ENCODE peak calls at places on chromosomes 6 and 20, in nine cellular contexts. One of them, this sample, is unnamed. For H3K4me1, the result is how much of the 10 kb centered on the place peaks cover.

GRCh38 chr20:32474967-32475819 is 109.9 kb downstream of the NOL4L start:
- DNase-seq in mesendoderm: peak
- DNase-seq in upper lobe of right lung: peak
- DNase-seq in mucosa of descending colon: peak
- DNase-seq in astrocyte: peak
- DNase-seq in PC-3: peak
- DNase-seq in sigmoid colon: peak
- DNase-seq in fibroblast of lung: peak
- DNase-seq in OCI-LY7: no peak
- DNase-seq in this sample: peak

GRCh38 chr20:51169813-51170212 is 146.9 kb upstream of the KCNG1 start:
- DNase-seq in mucosa of descending colon: no peak
- DNase-seq in fibroblast of lung: no peak
- DNase-seq in sigmoid colon: no peak
- DNase-seq in OCI-LY7: no peak
- DNase-seq in PC-3: no peak
- DNase-seq in upper lobe of right lung: no peak
- DNase-seq in mesendoderm: peak
- DNase-seq in astrocyte: no peak
- DNase-seq in this sample: no peak

GRCh38 chr20:12305555-12305954 is 387.9 kb downstream of the BTBD3 start:
- DNase-seq in upper lobe of right lung: no peak
- DNase-seq in astrocyte: no peak
- DNase-seq in PC-3: no peak
- DNase-seq in OCI-LY7: no peak
- DNase-seq in sigmoid colon: no peak
- DNase-seq in mucosa of descending colon: no peak
- DNase-seq in mesendoderm: no peak
- DNase-seq in fibroblast of lung: no peak
- DNase-seq in this sample: no peak

GRCh38 chr6:11653028-11653583 is 115.6 kb downstream of the TMEM170B start:
- DNase-seq in astrocyte: peak
- DNase-seq in PC-3: peak
- DNase-seq in mucosa of descending colon: no peak
- DNase-seq in upper lobe of right lung: no peak
- DNase-seq in fibroblast of lung: peak
- DNase-seq in OCI-LY7: no peak
- DNase-seq in sigmoid colon: no peak
- DNase-seq in mesendoderm: peak
- DNase-seq in this sample: no peak

GRCh38 chr6:1617466-1618304 is 8.0 kb downstream of the FOXC1 start:
- DNase-seq in mucosa of descending colon: no peak
- DNase-seq in astrocyte: no peak
- DNase-seq in sigmoid colon: no peak
- DNase-seq in mesendoderm: no peak
- DNase-seq in OCI-LY7: no peak
- DNase-seq in fibroblast of lung: no peak
- DNase-seq in upper lobe of right lung: no peak
- DNase-seq in PC-3: no peak
- DNase-seq in this sample: peak

GRCh38 chr20:41172296-41173140 is 35.2 kb downstream of the PLCG1 start:
- DNase-seq in upper lobe of right lung: peak
- DNase-seq in OCI-LY7: no peak
- DNase-seq in fibroblast of lung: peak
- DNase-seq in PC-3: no peak
- DNase-seq in mesendoderm: no peak
- DNase-seq in sigmoid colon: peak
- DNase-seq in astrocyte: no peak
- DNase-seq in mucosa of descending colon: no peak
- DNase-seq in this sample: peak

GRCh38 chr6:165049362-165049761 is 260.0 kb downstream of the C6orf118 start:
- DNase-seq in sigmoid colon: no peak
- DNase-seq in OCI-LY7: peak
- DNase-seq in mucosa of descending colon: no peak
- DNase-seq in astrocyte: peak
- DNase-seq in PC-3: peak
- DNase-seq in mesendoderm: peak
- DNase-seq in upper lobe of right lung: no peak
- DNase-seq in fibroblast of lung: no peak
- DNase-seq in this sample: no peak

GRCh38 chr6:125088963-125089362 is 64.6 kb upstream of the TPD52L1 start:
- DNase-seq in astrocyte: no peak
- DNase-seq in OCI-LY7: no peak
- DNase-seq in mesendoderm: no peak
- DNase-seq in fibroblast of lung: no peak
- DNase-seq in sigmoid colon: no peak
- DNase-seq in PC-3: no peak
- DNase-seq in mucosa of descending colon: no peak
- DNase-seq in upper lobe of right lung: no peak
- DNase-seq in this sample: no peak

GRCh38 chr20:56359212-56360132 is 698 bp downstream of the FAM210B start:
- DNase-seq in astrocyte: peak
- DNase-seq in OCI-LY7: no peak
- DNase-seq in fibroblast of lung: peak
- DNase-seq in mucosa of descending colon: peak
- DNase-seq in sigmoid colon: peak
- DNase-seq in mesendoderm: peak
- DNase-seq in upper lobe of right lung: peak
- DNase-seq in PC-3: peak
- DNase-seq in this sample: peak

GRCh38 chr20:34163316-34163715 is 51.3 kb upstream of the EIF2S2 start:
- DNase-seq in mesendoderm: no peak
- DNase-seq in OCI-LY7: no peak
- DNase-seq in upper lobe of right lung: no peak
- DNase-seq in astrocyte: no peak
- DNase-seq in fibroblast of lung: no peak
- DNase-seq in PC-3: no peak
- DNase-seq in sigmoid colon: no peak
- DNase-seq in mucosa of descending colon: no peak
- DNase-seq in this sample: no peak

GRCh38 chr6:38673397-38674165 is 29.4 kb downstream of the GLO1 start:
- DNase-seq in sigmoid colon: no peak
- DNase-seq in PC-3: peak
- DNase-seq in mucosa of descending colon: no peak
- DNase-seq in fibroblast of lung: no peak
- DNase-seq in astrocyte: no peak
- DNase-seq in mesendoderm: peak
- DNase-seq in upper lobe of right lung: no peak
- DNase-seq in OCI-LY7: no peak
- DNase-seq in this sample: no peak

GRCh38 chr20:34300809-34301586 is 2.2 kb downstream of the AHCY start:
- DNase-seq in astrocyte: no peak
- DNase-seq in sigmoid colon: no peak
- DNase-seq in fibroblast of lung: no peak
- DNase-seq in OCI-LY7: peak
- DNase-seq in upper lobe of right lung: no peak
- DNase-seq in mucosa of descending colon: no peak
- DNase-seq in PC-3: no peak
- DNase-seq in mesendoderm: peak
- DNase-seq in this sample: no peak

GRCh38 chr6:154277578-154278128 is 79.0 kb downstream of the IPCEF1 start:
- DNase-seq in OCI-LY7: no peak
- DNase-seq in PC-3: no peak
- DNase-seq in sigmoid colon: no peak
- DNase-seq in mesendoderm: no peak
- DNase-seq in mucosa of descending colon: no peak
- DNase-seq in upper lobe of right lung: no peak
- DNase-seq in astrocyte: no peak
- DNase-seq in fibroblast of lung: no peak
- DNase-seq in this sample: no peak

GRCh38 chr20:19363439-19363838 is 151.0 kb downstream of the SLC24A3 start:
- DNase-seq in sigmoid colon: no peak
- DNase-seq in mucosa of descending colon: no peak
- DNase-seq in OCI-LY7: no peak
- DNase-seq in fibroblast of lung: no peak
- DNase-seq in mesendoderm: no peak
- DNase-seq in astrocyte: no peak
- DNase-seq in PC-3: no peak
- DNase-seq in upper lobe of right lung: no peak
- DNase-seq in this sample: no peak

GRCh38 chr6:82006027-82006738 is 241.4 kb downstream of the IBTK start:
- DNase-seq in mesendoderm: peak
- DNase-seq in mucosa of descending colon: no peak
- DNase-seq in PC-3: peak
- DNase-seq in sigmoid colon: no peak
- DNase-seq in upper lobe of right lung: no peak
- DNase-seq in fibroblast of lung: peak
- DNase-seq in OCI-LY7: peak
- DNase-seq in astrocyte: no peak
- DNase-seq in this sample: no peak

GRCh38 chr6:124490123-124490522 is 472.1 kb upstream of the RNF217 start:
- DNase-seq in mucosa of descending colon: no peak
- DNase-seq in astrocyte: peak
- DNase-seq in sigmoid colon: no peak
- DNase-seq in fibroblast of lung: no peak
- DNase-seq in mesendoderm: peak
- DNase-seq in upper lobe of right lung: no peak
- DNase-seq in OCI-LY7: no peak
- DNase-seq in PC-3: no peak
- DNase-seq in this sample: no peak

GRCh38 chr6:137015943-137016342 is 28.8 kb downstream of the IL20RA start:
- DNase-seq in upper lobe of right lung: no peak
- DNase-seq in PC-3: no peak
- DNase-seq in mesendoderm: no peak
- DNase-seq in sigmoid colon: no peak
- DNase-seq in astrocyte: no peak
- DNase-seq in mucosa of descending colon: no peak
- DNase-seq in OCI-LY7: no peak
- DNase-seq in fibroblast of lung: no peak
- DNase-seq in this sample: no peak

GRCh38 chr20:53678990-53679596 is 85.5 kb upstream of the ZNF217 start:
- DNase-seq in OCI-LY7: no peak
- DNase-seq in PC-3: no peak
- DNase-seq in upper lobe of right lung: no peak
- DNase-seq in astrocyte: no peak
- DNase-seq in mucosa of descending colon: no peak
- DNase-seq in fibroblast of lung: peak
- DNase-seq in sigmoid colon: no peak
- DNase-seq in mesendoderm: no peak
- DNase-seq in this sample: no peak

GRCh38 chr20:59643616-59644061 is 39.3 kb downstream of the PHACTR3 start:
- DNase-seq in astrocyte: no peak
- DNase-seq in PC-3: no peak
- DNase-seq in sigmoid colon: peak
- DNase-seq in mesendoderm: no peak
- DNase-seq in mucosa of descending colon: no peak
- DNase-seq in fibroblast of lung: no peak
- DNase-seq in OCI-LY7: no peak
- DNase-seq in upper lobe of right lung: no peak
- DNase-seq in this sample: no peak

GRCh38 chr20:37316775-37317170 is 27.3 kb downstream of the MANBAL start:
- DNase-seq in mucosa of descending colon: no peak
- DNase-seq in OCI-LY7: no peak
- DNase-seq in sigmoid colon: peak
- DNase-seq in mesendoderm: no peak
- DNase-seq in astrocyte: no peak
- DNase-seq in fibroblast of lung: no peak
- DNase-seq in upper lobe of right lung: no peak
- DNase-seq in PC-3: no peak
- DNase-seq in this sample: no peak
- H3K4me1 ChIP-seq in mucosa of descending colon: under half
- H3K4me1 ChIP-seq in OCI-LY7: under half
- H3K4me1 ChIP-seq in sigmoid colon: half or more
- H3K4me1 ChIP-seq in mesendoderm: under half
- H3K4me1 ChIP-seq in astrocyte: under half
- H3K4me1 ChIP-seq in fibroblast of lung: under half
- H3K4me1 ChIP-seq in upper lobe of right lung: under half
- H3K4me1 ChIP-seq in PC-3: under half
- H3K4me1 ChIP-seq in this sample: under half

GRCh38 chr6:35015476-35015875 is 125.7 kb downstream of the TCP11 start:
- DNase-seq in PC-3: no peak
- DNase-seq in astrocyte: no peak
- DNase-seq in OCI-LY7: no peak
- DNase-seq in fibroblast of lung: no peak
- DNase-seq in mesendoderm: no peak
- DNase-seq in mucosa of descending colon: no peak
- DNase-seq in upper lobe of right lung: no peak
- DNase-seq in sigmoid colon: no peak
- DNase-seq in this sample: no peak
- H3K4me1 ChIP-seq in PC-3: under half
- H3K4me1 ChIP-seq in astrocyte: under half
- H3K4me1 ChIP-seq in OCI-LY7: under half
- H3K4me1 ChIP-seq in fibroblast of lung: under half
- H3K4me1 ChIP-seq in mesendoderm: under half
- H3K4me1 ChIP-seq in mucosa of descending colon: under half
- H3K4me1 ChIP-seq in upper lobe of right lung: under half
- H3K4me1 ChIP-seq in sigmoid colon: under half
- H3K4me1 ChIP-seq in this sample: under half

DNA sequence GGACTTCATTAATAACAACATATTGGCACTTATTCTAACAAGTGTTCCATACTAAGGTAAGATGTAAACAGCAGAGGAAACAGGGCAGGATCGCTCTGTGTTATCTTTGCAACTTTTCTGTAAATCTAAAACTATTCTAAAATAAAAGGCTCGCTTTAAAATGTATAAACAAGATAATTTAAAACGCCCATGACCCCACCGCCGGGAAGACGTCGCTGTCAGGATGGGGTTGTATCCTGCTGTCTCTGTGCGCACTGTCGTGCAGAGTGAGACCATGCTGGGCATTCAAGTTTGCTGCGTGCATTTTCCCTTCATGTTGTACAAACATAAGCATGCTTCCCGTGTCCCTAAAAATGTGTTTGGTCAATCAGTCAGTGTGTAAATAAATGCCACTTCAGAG is 255.7 kb downstream of the CDH4 start:
- DNase-seq in astrocyte: no peak
- DNase-seq in mesendoderm: no peak
- DNase-seq in mucosa of descending colon: no peak
- DNase-seq in OCI-LY7: no peak
- DNase-seq in PC-3: no peak
- DNase-seq in fibroblast of lung: no peak
- DNase-seq in upper lobe of right lung: no peak
- DNase-seq in sigmoid colon: no peak
- DNase-seq in this sample: no peak
- H3K4me1 ChIP-seq in astrocyte: under half
- H3K4me1 ChIP-seq in mesendoderm: under half
- H3K4me1 ChIP-seq in mucosa of descending colon: under half
- H3K4me1 ChIP-seq in OCI-LY7: under half
- H3K4me1 ChIP-seq in PC-3: under half
- H3K4me1 ChIP-seq in fibroblast of lung: under half
- H3K4me1 ChIP-seq in upper lobe of right lung: under half
- H3K4me1 ChIP-seq in sigmoid colon: under half
- H3K4me1 ChIP-seq in this sample: under half

DNA sequence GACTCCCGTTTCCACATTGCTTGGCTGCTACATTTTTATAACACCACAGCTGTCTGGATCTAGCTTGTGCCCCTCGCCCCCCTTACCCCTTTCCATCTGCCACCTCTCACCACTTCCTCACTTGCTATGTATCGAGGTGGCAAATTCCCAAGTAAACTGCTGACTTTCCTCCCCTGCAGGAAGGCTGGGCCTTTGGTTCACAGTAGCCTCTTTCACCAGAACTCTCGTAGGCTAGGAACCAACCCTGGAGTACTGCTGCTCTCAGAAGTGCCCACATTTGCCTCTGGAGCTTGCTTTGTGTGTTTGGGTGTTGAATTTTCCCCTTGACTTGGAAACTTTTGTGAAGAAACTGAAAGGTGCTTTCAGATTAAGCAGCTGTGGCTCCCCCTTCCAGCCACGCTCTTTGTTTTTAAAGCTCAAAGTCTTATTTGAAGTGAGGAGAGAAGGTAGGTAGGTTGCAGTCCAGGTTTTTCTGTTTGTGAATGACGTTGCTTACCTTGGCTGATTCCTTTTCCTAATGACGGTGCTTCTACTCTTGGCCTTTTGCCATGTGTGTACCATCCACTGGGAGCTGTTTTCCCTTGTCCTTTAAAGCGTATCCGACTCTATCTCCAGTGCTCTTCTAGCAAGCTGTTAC is 90.4 kb downstream of the CARMIL1 start:
- DNase-seq in sigmoid colon: no peak
- DNase-seq in OCI-LY7: peak
- DNase-seq in astrocyte: peak
- DNase-seq in PC-3: no peak
- DNase-seq in mesendoderm: peak
- DNase-seq in mucosa of descending colon: no peak
- DNase-seq in upper lobe of right lung: no peak
- DNase-seq in fibroblast of lung: peak
- DNase-seq in this sample: no peak
- H3K4me1 ChIP-seq in sigmoid colon: under half
- H3K4me1 ChIP-seq in OCI-LY7: half or more
- H3K4me1 ChIP-seq in astrocyte: under half
- H3K4me1 ChIP-seq in PC-3: under half
- H3K4me1 ChIP-seq in mesendoderm: under half
- H3K4me1 ChIP-seq in mucosa of descending colon: under half
- H3K4me1 ChIP-seq in upper lobe of right lung: under half
- H3K4me1 ChIP-seq in fibroblast of lung: under half
- H3K4me1 ChIP-seq in this sample: under half

This sample was measured in tibial artery.